ENCODE peak calls at places on chromosome 7, in eight cellular contexts. H, B, N, T, X, F, U and Q are unnamed samples. For H3K4me1, the result is how much of the 10 kb centered on the place peaks cover.

GRCh38 chr7:151857412-151857811 is 19.5 kb downstream of the PRKAG2 start:
- DNase-seq in H (no peak), B (no peak), N (no peak), T (no peak), X (no peak), F (no peak), U (no peak), Q (no peak)

GRCh38 chr7:111663771-111664170 is 101.5 kb upstream of the IMMP2L start:
- DNase-seq in H (no peak), B (no peak), N (no peak), T (no peak), X (no peak), F (no peak), U (no peak), Q (no peak)

GRCh38 chr7:33952824-33953223 is 47.5 kb downstream of the BMPER start:
- DNase-seq in H (no peak), B (no peak), N (peak), T (no peak), X (no peak), F (no peak), U (no peak), Q (no peak)

GRCh38 chr7:2970907-2971306 is 72.8 kb downstream of the CARD11 start:
- DNase-seq in H (no peak), B (no peak), N (no peak), T (no peak), X (no peak), F (no peak), U (no peak), Q (no peak)

GRCh38 chr7:16677978-16678494 is 32.1 kb downstream of the BZW2 start:
- DNase-seq in H (no peak), B (no peak), N (no peak), T (no peak), X (no peak), F (no peak), U (no peak), Q (no peak)

GRCh38 chr7:83588602-83589240 is 60.2 kb downstream of the SEMA3E start:
- DNase-seq in H (no peak), B (no peak), N (no peak), T (no peak), X (no peak), F (no peak), U (no peak), Q (no peak)

GRCh38 chr7:50682079-50682478 is 100.6 kb downstream of the GRB10 start:
- DNase-seq in H (no peak), B (no peak), N (no peak), T (no peak), X (no peak), F (no peak), U (no peak), Q (no peak)

GRCh38 chr7:100373261-100373831 is at the start of gene PILRA:
- DNase-seq in H (no peak), B (no peak), N (no peak), T (peak), X (peak), F (no peak), U (no peak), Q (no peak)

GRCh38 chr7:21603477-21603876 is 60.6 kb downstream of the DNAH11 start:
- DNase-seq in H (no peak), B (no peak), N (no peak), T (no peak), X (no peak), F (no peak), U (no peak), Q (no peak)

GRCh38 chr7:34756691-34757090 is 98.7 kb downstream of the NPSR1 start:
- DNase-seq in H (no peak), B (no peak), N (no peak), T (no peak), X (no peak), F (no peak), U (no peak), Q (no peak)

DNA sequence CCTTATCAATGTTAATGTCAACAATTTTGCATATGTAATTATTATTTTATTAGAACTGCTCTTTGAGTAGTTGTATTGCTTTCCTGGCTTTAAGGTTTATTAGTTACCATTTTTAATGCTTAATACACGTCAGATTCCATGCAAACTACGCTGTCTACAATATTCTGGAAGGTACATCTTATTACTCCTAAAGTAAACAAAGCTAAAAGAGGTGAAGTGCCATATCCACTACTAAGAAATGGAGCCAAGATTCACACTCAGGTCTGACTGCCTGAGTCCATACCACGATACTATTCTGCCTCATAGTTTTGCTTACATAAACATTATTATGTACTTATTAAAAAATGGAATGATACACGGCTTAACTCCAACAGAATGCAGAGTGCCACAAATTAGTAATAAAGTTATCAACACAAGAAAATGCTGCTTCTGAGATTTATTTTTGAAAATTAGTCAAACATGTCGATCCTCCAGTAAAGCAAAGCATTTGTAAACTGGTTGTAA is 1.2 kb upstream of the DMTF1 start:
- DNase-seq in H (no peak), B (no peak), N (no peak), T (no peak), X (no peak), F (no peak), U (no peak), Q (no peak)
- H3K4me3 ChIP-seq in H (peak), B (peak), N (peak), T (peak), X (peak), F (no peak), U (no peak), Q (no peak)

GRCh38 chr7:128860158-128861073 is 2.2 kb upstream of the ATP6V1F start:
- DNase-seq in H (no peak), B (no peak), N (no peak), T (no peak), X (peak), F (peak), U (no peak), Q (no peak)
- TF ChIP-seq CTCF in H (no peak), B (no peak), N (peak), T (no peak), X (peak), F (peak), U (peak), Q (peak)

GRCh38 chr7:148712610-148713330 is 14.1 kb downstream of the CUL1 start:
- DNase-seq in H (no peak), B (no peak), N (peak), T (no peak), X (peak), F (no peak), U (no peak), Q (no peak)
- H3K4me1 ChIP-seq in H (under half), B (half or more), N (under half), T (under half), X (under half), F (half or more), U (under half), Q (under half)

DNA sequence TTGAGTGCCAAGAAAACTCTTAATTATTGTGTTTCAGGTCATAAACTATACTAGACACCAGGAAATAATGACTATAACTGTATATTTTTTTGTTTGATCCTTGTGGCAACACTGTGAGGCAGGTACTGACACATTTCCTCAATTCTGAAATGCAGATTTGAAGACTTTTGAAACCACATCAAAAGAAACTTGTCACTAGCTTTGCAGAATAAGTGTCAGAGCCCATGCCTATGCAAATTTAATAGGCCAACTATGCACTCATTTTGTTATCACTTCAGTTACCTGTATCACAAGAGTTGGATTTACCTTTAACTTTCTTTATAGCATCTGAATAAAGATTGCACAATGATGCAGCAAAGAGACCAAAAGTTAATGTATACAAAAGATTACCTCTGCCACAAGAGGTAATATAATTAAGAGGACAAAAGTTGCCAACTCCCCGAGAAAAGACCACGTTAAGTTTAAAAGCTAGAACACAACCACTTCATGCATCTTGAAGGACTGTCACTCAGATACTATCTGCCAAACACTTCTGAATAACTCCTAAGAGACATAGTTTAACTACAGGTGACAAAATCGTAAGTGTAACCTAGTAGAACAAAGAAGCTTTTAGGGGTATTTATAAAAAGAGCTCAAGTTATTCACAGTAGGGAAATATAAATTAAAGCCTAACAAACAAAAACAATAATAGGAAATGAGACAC is 80.5 kb downstream of the ELAPOR2 start:
- DNase-seq in H (no peak), B (no peak), N (no peak), T (no peak), X (no peak), F (no peak), U (no peak), Q (no peak)
- H3K4me3 ChIP-seq in H (no peak), B (no peak), N (no peak), T (no peak), X (no peak), F (no peak), U (no peak), Q (no peak)

GRCh38 chr7:157139142-157140117 is 704 bp downstream of the UBE3C start:
- DNase-seq in H (peak), B (no peak), N (no peak), T (peak), X (peak), F (peak), U (no peak), Q (peak)

GRCh38 chr7:157138101-157138423 is 664 bp upstream of the UBE3C start:
- DNase-seq in H (no peak), B (no peak), N (no peak), T (no peak), X (no peak), F (no peak), U (no peak), Q (no peak)

GRCh38 chr7:157140118-157140905 is 1.6 kb downstream of the UBE3C start:
- DNase-seq in H (no peak), B (no peak), N (no peak), T (no peak), X (no peak), F (no peak), U (peak), Q (peak)

GRCh38 chr7:157136372-157136771 is 2.4 kb upstream of the UBE3C start:
- DNase-seq in H (no peak), B (no peak), N (peak), T (no peak), X (peak), F (no peak), U (no peak), Q (no peak)

DNA sequence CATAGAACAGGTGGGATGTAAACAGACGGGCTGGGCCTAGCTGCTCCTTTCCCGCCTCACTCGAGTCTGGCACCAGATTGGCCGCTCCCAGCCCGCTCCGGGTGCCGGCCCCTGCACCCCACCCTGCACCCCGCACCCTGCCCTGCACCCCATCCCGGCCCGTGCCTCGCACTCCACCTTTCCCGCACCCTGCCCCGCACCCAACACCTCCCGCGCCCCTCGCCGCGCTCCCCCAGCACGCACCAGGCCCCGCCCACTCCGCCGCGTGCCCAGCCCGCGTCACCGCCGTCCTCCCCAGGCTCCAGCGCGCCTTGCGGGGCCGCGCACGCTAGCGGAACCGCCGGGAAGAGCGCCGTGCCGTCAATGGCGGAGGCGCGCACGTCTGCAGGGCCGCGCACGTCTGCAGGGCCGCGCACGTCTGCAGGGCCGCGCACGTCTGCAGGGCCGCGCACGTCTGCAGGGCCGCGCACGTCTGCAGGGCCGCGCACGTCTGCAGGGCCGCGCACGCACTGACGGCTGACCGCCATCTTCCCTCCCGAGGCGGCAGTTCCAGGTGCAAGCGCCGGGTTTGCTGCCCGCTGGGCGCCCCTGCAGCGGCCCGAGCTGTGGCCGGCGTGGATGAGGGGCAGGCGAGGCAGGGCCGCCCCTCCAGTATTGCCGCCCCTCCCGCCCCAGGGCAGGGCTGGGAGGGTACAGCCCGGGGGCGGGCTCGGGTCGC is at the start of gene UBE3C:
- DNase-seq in H (peak), B (peak), N (peak), T (peak), X (peak), F (peak), U (peak), Q (peak)
- TF ChIP-seq CTCF in H (no peak), B (no peak), N (no peak), T (no peak), X (no peak), F (no peak), U (no peak), Q (no peak)